ENCODE peak calls at places on chromosome 13, in seven cellular contexts. R is immature natural killer cell; L is NCI-H2081; S is activated effector memory CD4-positive, alpha-beta T cell treated with Interleukin-2 at 50 U/mL for 16 hours; A is DND-41; V is A172; W is neural progenitor cell. H is an unnamed sample.
A peak's percentile ranks its signal among the peaks of the same experiment; 100 is the strongest.

GRCh38 chr13:31408927-31409326 is 209.2 kb downstream of the B3GLCT start:
- DNase-seq in A (no peak), W (no peak), S (no peak), V (no peak), L (no peak), R (no peak), H (no peak)

GRCh38 chr13:110216006-110216402 is 91.0 kb downstream of the COL4A1 start:
- DNase-seq in W (no peak), L (no peak), V (no peak), A (no peak), R (no peak), S (no peak), H (no peak)

GRCh38 chr13:38752726-38753125 is 65.8 kb downstream of the FREM2 start:
- DNase-seq in S (no peak), R (no peak), L (no peak), V (no peak), A (no peak), W (peak; percentile 31), H (no peak)

GRCh38 chr13:48533207-48533499 is 273 bp upstream of the RCBTB2 start:
- DNase-seq in V (no peak), L (no peak), R (no peak), S (no peak), A (no peak), W (no peak), H (no peak)

GRCh38 chr13:46913757-46914156 is 16.9 kb upstream of the HTR2A start:
- DNase-seq in S (no peak), V (no peak), L (no peak), W (no peak), R (no peak), A (no peak), H (no peak)

GRCh38 chr13:27482996-27483395 is 32.6 kb upstream of the MTIF3 start:
- DNase-seq in R (peak; percentile 47), V (no peak), L (no peak), S (no peak), A (no peak), W (no peak), H (no peak)

GRCh38 chr13:106756446-106756845 is 188.5 kb upstream of the ARGLU1 start:
- DNase-seq in L (no peak), R (no peak), A (no peak), W (peak; percentile 84), S (no peak), V (no peak), H (no peak)

GRCh38 chr13:44868397-44868796 is 120.9 kb downstream of the NUFIP1 start:
- DNase-seq in A (no peak), V (no peak), R (peak; percentile 22), S (no peak), W (no peak), L (no peak), H (no peak)

GRCh38 chr13:22090114-22090513 is 419.2 kb downstream of the FGF9 start:
- DNase-seq in L (no peak), A (no peak), S (no peak), V (no peak), W (no peak), R (no peak), H (no peak)

GRCh38 chr13:53405616-53406015 is 377.0 kb downstream of the OLFM4 start:
- DNase-seq in R (no peak), L (no peak), V (no peak), S (no peak), W (peak; percentile 91), A (no peak), H (peak; percentile 7)

GRCh38 chr13:97191615-97192014 is 30.5 kb upstream of the MBNL2 start:
- DNase-seq in A (no peak), L (peak; percentile 2), R (no peak), S (no peak), V (no peak), W (no peak), H (peak; percentile 94)

GRCh38 chr13:114140131-114140908 is 7.9 kb upstream of the RASA3 start:
- DNase-seq in V (no peak), W (no peak), A (peak; percentile 38), L (no peak), S (peak; percentile 42), R (peak; percentile 72), H (no peak)

GRCh38 chr13:72379581-72379980 is 347.8 kb downstream of the MZT1 start:
- DNase-seq in L (no peak), R (no peak), W (no peak), A (no peak), V (no peak), S (no peak), H (no peak)

GRCh38 chr13:105997436-105998232 is 537.8 kb downstream of the EFNB2 start:
- DNase-seq in A (no peak), R (no peak), L (no peak), V (no peak), W (no peak), S (no peak), H (peak; percentile 70)

GRCh38 chr13:110628952-110629701 is 13.8 kb downstream of the NAXD start:
- DNase-seq in L (no peak), S (no peak), R (no peak), V (peak; percentile 21), A (no peak), W (no peak), H (no peak)

GRCh38 chr13:40187836-40188591 is 478.4 kb downstream of the FOXO1 start:
- DNase-seq in W (no peak), R (no peak), V (no peak), L (no peak), A (no peak), S (peak; percentile 46), H (no peak)

GRCh38 chr13:99403458-99403971 is 96.3 kb upstream of the GPR183 start:
- DNase-seq in R (peak; percentile 82), W (no peak), L (no peak), A (no peak), S (no peak), V (no peak), H (no peak)

GRCh38 chr13:111115051-111115840 is at the start of gene ARHGEF7:
- DNase-seq in A (no peak), V (no peak), R (no peak), L (peak; percentile 45), W (peak; percentile 79), S (no peak), H (no peak)

GRCh38 chr13:27125357-27126282 is 46.0 kb downstream of the USP12 start:
- DNase-seq in L (no peak), R (no peak), A (no peak), V (peak; percentile 25), S (no peak), W (no peak), H (peak; percentile 83)

GRCh38 chr13:100987993-100988392 is 313.4 kb upstream of the TMTC4 start:
- DNase-seq in W (peak; percentile 57), A (no peak), R (no peak), V (no peak), S (no peak), L (no peak), H (no peak)

GRCh38 chr13:50081106-50081898 is 66.1 kb downstream of the KCNRG start:
- DNase-seq in S (peak; percentile 35), R (no peak), W (peak; percentile 85), V (no peak), L (peak; percentile 49), A (peak; percentile 74), H (peak; percentile 66)

GRCh38 chr13:29884671-29885424 is 34.4 kb upstream of the UBL3 start:
- DNase-seq in V (peak; percentile 40), W (peak; percentile 78), A (no peak), L (no peak), R (no peak), S (no peak), H (peak; percentile 41)

GRCh38 chr13:45833663-45834062 is 17.9 kb downstream of the SIAH3 start:
- DNase-seq in A (no peak), R (no peak), W (no peak), V (peak; percentile 83), L (no peak), S (no peak), H (peak; percentile 15)

GRCh38 chr13:98207411-98207810 is 30.3 kb upstream of the RNF113B start:
- DNase-seq in S (no peak), R (no peak), A (no peak), L (no peak), W (no peak), V (peak; percentile 39), H (no peak)

GRCh38 chr13:51902776-51903175 is 41.0 kb downstream of the CCDC70 start:
- DNase-seq in W (no peak), S (no peak), V (no peak), R (no peak), A (peak; percentile 45), L (no peak), H (no peak)

GRCh38 chr13:86684402-86684801 is 885.2 kb upstream of the SLITRK6 start:
- DNase-seq in V (no peak), A (no peak), S (no peak), L (peak; percentile 39), R (no peak), W (no peak), H (no peak)

GRCh38 chr13:35859981-35860380 is 271.2 kb downstream of the DCLK1 start:
- DNase-seq in W (no peak), V (no peak), L (no peak), A (no peak), R (no peak), S (no peak), H (no peak)

GRCh38 chr13:29835280-29836061 is 14.9 kb downstream of the UBL3 start:
- DNase-seq in A (no peak), S (no peak), L (no peak), R (no peak), V (no peak), W (no peak), H (no peak)

GRCh38 chr13:36432106-36432544 is at the start of gene CCNA1:
- DNase-seq in A (no peak), S (no peak), L (peak; percentile 62), V (peak; percentile 60), W (peak; percentile 92), R (no peak), H (peak; percentile 73)

GRCh38 chr13:70297219-70297618 is 189.0 kb upstream of the KLHL1 start:
- DNase-seq in R (no peak), W (no peak), A (no peak), S (no peak), V (no peak), L (no peak), H (no peak)

GRCh38 chr13:111410232-111411021 is 90.0 kb downstream of the TEX29 start:
- DNase-seq in A (no peak), S (no peak), W (no peak), R (no peak), V (no peak), L (no peak), H (no peak)

GRCh38 chr13:102097708-102098107 is 304.1 kb downstream of the FGF14 start:
- DNase-seq in V (no peak), W (no peak), S (no peak), L (peak; percentile 26), A (no peak), R (no peak), H (no peak)

GRCh38 chr13:42055500-42056085 is 7.1 kb downstream of the DGKH start:
- DNase-seq in R (no peak), L (no peak), W (no peak), A (no peak), S (no peak), V (no peak), H (no peak)

GRCh38 chr13:39961036-39961435 is 305.6 kb downstream of the COG6 start:
- DNase-seq in V (no peak), R (no peak), A (no peak), S (no peak), W (no peak), L (no peak), H (no peak)

GRCh38 chr13:62643007-62643483 is 1227.4 kb upstream of the PCDH20 start:
- DNase-seq in L (no peak), A (no peak), W (no peak), S (no peak), R (no peak), V (peak; percentile 98), H (no peak)

GRCh38 chr13:30052127-30052526 is 201.7 kb upstream of the UBL3 start:
- DNase-seq in A (no peak), S (no peak), R (no peak), V (no peak), W (peak; percentile 14), L (no peak), H (no peak)